ENCODE peak calls at places on chromosomes 2 and 18, in nine cellular contexts. One of them, this sample, is unnamed.

GRCh38 chr2:42331569-42332284 is 29.3 kb downstream of the COX7A2L start:
- DNase-seq in esophagus squamous epithelium: no peak
- DNase-seq in cardiac fibroblast: no peak
- DNase-seq in MCF 10A: no peak
- DNase-seq in HL-60: no peak
- DNase-seq in H9: no peak
- DNase-seq in foreskin fibroblast: no peak
- DNase-seq in endothelial cell: no peak
- DNase-seq in tibial artery: no peak
- DNase-seq in this sample: no peak

GRCh38 chr18:55121397-55122170 is 162.3 kb upstream of the CCDC68 start:
- DNase-seq in cardiac fibroblast: no peak
- DNase-seq in H9: no peak
- DNase-seq in endothelial cell: no peak
- DNase-seq in MCF 10A: no peak
- DNase-seq in esophagus squamous epithelium: no peak
- DNase-seq in HL-60: no peak
- DNase-seq in tibial artery: no peak
- DNase-seq in foreskin fibroblast: no peak
- DNase-seq in this sample: no peak

GRCh38 chr2:238462782-238463396 is 36.2 kb downstream of the ASB1 start:
- DNase-seq in HL-60: peak; percentile 48
- DNase-seq in MCF 10A: peak; percentile 74
- DNase-seq in endothelial cell: no peak
- DNase-seq in tibial artery: no peak
- DNase-seq in esophagus squamous epithelium: no peak
- DNase-seq in H9: no peak
- DNase-seq in foreskin fibroblast: peak; percentile 32
- DNase-seq in cardiac fibroblast: peak; percentile 75
- DNase-seq in this sample: peak; percentile 31

GRCh38 chr2:226360658-226361057 is 439.0 kb downstream of the IRS1 start:
- DNase-seq in tibial artery: no peak
- DNase-seq in MCF 10A: no peak
- DNase-seq in endothelial cell: no peak
- DNase-seq in foreskin fibroblast: no peak
- DNase-seq in H9: no peak
- DNase-seq in HL-60: no peak
- DNase-seq in esophagus squamous epithelium: no peak
- DNase-seq in cardiac fibroblast: no peak
- DNase-seq in this sample: no peak

GRCh38 chr2:10947005-10947440 is 35.3 kb downstream of the KCNF1 start:
- DNase-seq in MCF 10A: peak; percentile 63
- DNase-seq in tibial artery: no peak
- DNase-seq in esophagus squamous epithelium: no peak
- DNase-seq in foreskin fibroblast: peak; percentile 40
- DNase-seq in cardiac fibroblast: no peak
- DNase-seq in endothelial cell: no peak
- DNase-seq in H9: no peak
- DNase-seq in HL-60: no peak
- DNase-seq in this sample: peak; percentile 59

GRCh38 chr2:183037281-183037659 is 987 bp downstream of the NCKAP1 start:
- DNase-seq in MCF 10A: peak; percentile 57
- DNase-seq in cardiac fibroblast: peak; percentile 41
- DNase-seq in endothelial cell: no peak
- DNase-seq in tibial artery: no peak
- DNase-seq in H9: no peak
- DNase-seq in esophagus squamous epithelium: no peak
- DNase-seq in HL-60: no peak
- DNase-seq in foreskin fibroblast: no peak
- DNase-seq in this sample: no peak

GRCh38 chr2:133732982-133733670 is 164.9 kb upstream of the NCKAP5 start:
- DNase-seq in endothelial cell: no peak
- DNase-seq in MCF 10A: no peak
- DNase-seq in tibial artery: no peak
- DNase-seq in cardiac fibroblast: no peak
- DNase-seq in H9: no peak
- DNase-seq in foreskin fibroblast: no peak
- DNase-seq in esophagus squamous epithelium: no peak
- DNase-seq in HL-60: no peak
- DNase-seq in this sample: no peak

GRCh38 chr18:48942554-48943261 is 8.1 kb downstream of the SMAD7 start:
- DNase-seq in tibial artery: no peak
- DNase-seq in foreskin fibroblast: peak; percentile 94
- DNase-seq in HL-60: no peak
- DNase-seq in endothelial cell: no peak
- DNase-seq in esophagus squamous epithelium: no peak
- DNase-seq in cardiac fibroblast: peak; percentile 74
- DNase-seq in MCF 10A: peak; percentile 81
- DNase-seq in H9: no peak
- DNase-seq in this sample: peak; percentile 90

GRCh38 chr18:44855681-44856080 is 175.0 kb downstream of the SETBP1 start:
- DNase-seq in MCF 10A: no peak
- DNase-seq in endothelial cell: no peak
- DNase-seq in H9: no peak
- DNase-seq in HL-60: no peak
- DNase-seq in foreskin fibroblast: peak; percentile 10
- DNase-seq in cardiac fibroblast: no peak
- DNase-seq in esophagus squamous epithelium: no peak
- DNase-seq in tibial artery: no peak
- DNase-seq in this sample: no peak

GRCh38 chr2:241822264-241822623 is 13.3 kb downstream of the NEU4 start:
- DNase-seq in cardiac fibroblast: no peak
- DNase-seq in MCF 10A: no peak
- DNase-seq in foreskin fibroblast: no peak
- DNase-seq in HL-60: no peak
- DNase-seq in endothelial cell: no peak
- DNase-seq in tibial artery: no peak
- DNase-seq in H9: no peak
- DNase-seq in esophagus squamous epithelium: no peak
- DNase-seq in this sample: no peak

GRCh38 chr2:129275706-129276105 is 703.8 kb upstream of the RAB6C start:
- DNase-seq in MCF 10A: peak; percentile 5
- DNase-seq in endothelial cell: no peak
- DNase-seq in esophagus squamous epithelium: no peak
- DNase-seq in cardiac fibroblast: no peak
- DNase-seq in foreskin fibroblast: no peak
- DNase-seq in tibial artery: no peak
- DNase-seq in HL-60: no peak
- DNase-seq in H9: no peak
- DNase-seq in this sample: no peak

GRCh38 chr18:13500891-13501887 is 225.2 kb downstream of the FAM210A start:
- DNase-seq in MCF 10A: peak; percentile 41
- DNase-seq in esophagus squamous epithelium: no peak
- DNase-seq in H9: peak; percentile 64
- DNase-seq in endothelial cell: no peak
- DNase-seq in foreskin fibroblast: peak; percentile 17
- DNase-seq in HL-60: no peak
- DNase-seq in cardiac fibroblast: peak; percentile 59
- DNase-seq in tibial artery: peak; percentile 81
- DNase-seq in this sample: peak; percentile 4

GRCh38 chr2:138499684-138500083 is 1.9 kb upstream of the SPOPL start:
- DNase-seq in MCF 10A: no peak
- DNase-seq in esophagus squamous epithelium: no peak
- DNase-seq in endothelial cell: no peak
- DNase-seq in tibial artery: no peak
- DNase-seq in HL-60: no peak
- DNase-seq in foreskin fibroblast: no peak
- DNase-seq in cardiac fibroblast: no peak
- DNase-seq in H9: no peak
- DNase-seq in this sample: no peak

GRCh38 chr2:138502253-138503086 is 900 bp downstream of the SPOPL start:
- DNase-seq in H9: no peak
- DNase-seq in esophagus squamous epithelium: no peak
- DNase-seq in endothelial cell: no peak
- DNase-seq in foreskin fibroblast: no peak
- DNase-seq in cardiac fibroblast: peak; percentile 16
- DNase-seq in tibial artery: no peak
- DNase-seq in MCF 10A: peak; percentile 38
- DNase-seq in HL-60: peak; percentile 19
- DNase-seq in this sample: no peak

GRCh38 chr2:138503087-138503442 is 1.5 kb downstream of the SPOPL start:
- DNase-seq in HL-60: peak; percentile 73
- DNase-seq in tibial artery: no peak
- DNase-seq in endothelial cell: no peak
- DNase-seq in cardiac fibroblast: no peak
- DNase-seq in esophagus squamous epithelium: no peak
- DNase-seq in H9: no peak
- DNase-seq in MCF 10A: peak; percentile 16
- DNase-seq in foreskin fibroblast: no peak
- DNase-seq in this sample: no peak

GRCh38 chr2:138501427-138502252 is at the start of gene SPOPL:
- DNase-seq in H9: peak; percentile 91
- DNase-seq in HL-60: peak; percentile 85
- DNase-seq in esophagus squamous epithelium: peak; percentile 26
- DNase-seq in endothelial cell: peak; percentile 94
- DNase-seq in cardiac fibroblast: peak; percentile 92
- DNase-seq in tibial artery: peak; percentile 97
- DNase-seq in MCF 10A: peak; percentile 85
- DNase-seq in foreskin fibroblast: peak; percentile 87
- DNase-seq in this sample: peak; percentile 95

GRCh38 chr2:138500592-138501426 is 761 bp upstream of the SPOPL start:
- DNase-seq in HL-60: no peak
- DNase-seq in H9: no peak
- DNase-seq in tibial artery: no peak
- DNase-seq in MCF 10A: no peak
- DNase-seq in esophagus squamous epithelium: no peak
- DNase-seq in endothelial cell: peak; percentile 24
- DNase-seq in cardiac fibroblast: no peak
- DNase-seq in foreskin fibroblast: no peak
- DNase-seq in this sample: peak; percentile 26
- TF ChIP-seq CTCF in HL-60: no peak
- TF ChIP-seq CTCF in H9: no peak
- TF ChIP-seq CTCF in tibial artery: no peak
- TF ChIP-seq CTCF in MCF 10A: no peak
- TF ChIP-seq CTCF in esophagus squamous epithelium: no peak
- TF ChIP-seq CTCF in endothelial cell: no peak
- TF ChIP-seq CTCF in cardiac fibroblast: no peak
- TF ChIP-seq CTCF in foreskin fibroblast: no peak
- TF ChIP-seq CTCF in this sample: no peak

GRCh38 chr2:149388120-149388816 is 57.9 kb downstream of the LYPD6 start:
- DNase-seq in H9: peak; percentile 35
- DNase-seq in tibial artery: no peak
- DNase-seq in HL-60: no peak
- DNase-seq in esophagus squamous epithelium: no peak
- DNase-seq in foreskin fibroblast: peak; percentile 31
- DNase-seq in MCF 10A: peak; percentile 5
- DNase-seq in endothelial cell: no peak
- DNase-seq in cardiac fibroblast: no peak
- DNase-seq in this sample: no peak
- TF ChIP-seq CTCF in H9: peak; percentile 56
- TF ChIP-seq CTCF in tibial artery: no peak
- TF ChIP-seq CTCF in HL-60: no peak
- TF ChIP-seq CTCF in esophagus squamous epithelium: no peak
- TF ChIP-seq CTCF in foreskin fibroblast: peak; percentile 30
- TF ChIP-seq CTCF in MCF 10A: no peak
- TF ChIP-seq CTCF in endothelial cell: no peak
- TF ChIP-seq CTCF in cardiac fibroblast: no peak
- TF ChIP-seq CTCF in this sample: no peak

GRCh38 chr2:143160732-143161707 is 31.8 kb downstream of the ARHGAP15 start:
- DNase-seq in esophagus squamous epithelium: no peak
- DNase-seq in foreskin fibroblast: no peak
- DNase-seq in tibial artery: no peak
- DNase-seq in H9: no peak
- DNase-seq in MCF 10A: no peak
- DNase-seq in HL-60: no peak
- DNase-seq in endothelial cell: no peak
- DNase-seq in cardiac fibroblast: no peak
- DNase-seq in this sample: no peak

GRCh38 chr2:143162997-143163396 is 33.8 kb downstream of the ARHGAP15 start:
- DNase-seq in HL-60: no peak
- DNase-seq in cardiac fibroblast: no peak
- DNase-seq in MCF 10A: peak; percentile 11
- DNase-seq in foreskin fibroblast: no peak
- DNase-seq in endothelial cell: no peak
- DNase-seq in H9: no peak
- DNase-seq in tibial artery: no peak
- DNase-seq in esophagus squamous epithelium: no peak
- DNase-seq in this sample: no peak

GRCh38 chr2:143165291-143165690 is 36.1 kb downstream of the ARHGAP15 start:
- DNase-seq in HL-60: no peak
- DNase-seq in tibial artery: no peak
- DNase-seq in MCF 10A: no peak
- DNase-seq in H9: no peak
- DNase-seq in foreskin fibroblast: no peak
- DNase-seq in endothelial cell: no peak
- DNase-seq in cardiac fibroblast: no peak
- DNase-seq in esophagus squamous epithelium: no peak
- DNase-seq in this sample: no peak

GRCh38 chr2:143163499-143163898 is 34.3 kb downstream of the ARHGAP15 start:
- DNase-seq in foreskin fibroblast: no peak
- DNase-seq in H9: no peak
- DNase-seq in esophagus squamous epithelium: no peak
- DNase-seq in tibial artery: no peak
- DNase-seq in MCF 10A: no peak
- DNase-seq in HL-60: no peak
- DNase-seq in endothelial cell: no peak
- DNase-seq in cardiac fibroblast: no peak
- DNase-seq in this sample: no peak

DNA sequence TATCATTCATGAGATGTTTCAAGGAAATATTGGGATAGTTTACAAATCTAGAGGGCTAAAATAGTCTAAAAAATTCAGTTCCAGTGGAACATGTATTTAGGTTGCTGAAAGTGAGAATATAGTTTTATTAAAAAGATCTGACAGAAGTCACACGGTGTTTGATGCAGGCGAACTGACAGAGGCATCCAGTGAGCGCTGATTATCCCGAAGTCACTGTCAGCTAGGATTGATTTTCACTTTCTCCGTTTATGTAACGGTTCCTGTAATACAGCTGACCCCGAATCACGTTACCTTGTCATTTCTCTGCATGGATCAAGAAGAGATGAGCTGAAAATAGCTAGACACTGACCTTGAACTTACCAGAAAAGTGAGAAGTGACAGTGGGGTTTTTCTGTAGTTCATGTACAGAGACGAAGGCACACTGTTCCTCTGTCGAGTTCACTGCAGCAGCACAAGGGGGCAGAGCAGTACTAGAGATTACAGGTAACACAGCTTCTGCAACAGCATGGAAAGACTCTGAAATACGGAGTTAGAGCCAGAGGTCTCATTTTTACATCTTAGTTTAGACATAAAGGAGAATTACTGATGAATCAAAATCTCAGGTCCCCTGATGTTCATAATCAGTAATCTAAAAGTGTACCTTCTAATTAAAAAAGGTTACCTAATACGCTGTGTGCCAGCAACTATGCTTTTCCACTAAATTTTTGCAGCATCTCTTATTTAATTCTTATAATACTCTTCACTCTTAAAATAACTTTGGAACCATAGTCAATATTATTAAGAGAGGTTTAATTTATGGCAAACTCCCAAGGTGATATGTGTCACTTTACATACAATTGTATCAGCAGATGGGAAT is 33.0 kb downstream of the ARHGAP15 start:
- DNase-seq in foreskin fibroblast: peak; percentile 18
- DNase-seq in endothelial cell: peak; percentile 44
- DNase-seq in H9: peak; percentile 55
- DNase-seq in MCF 10A: peak; percentile 56
- DNase-seq in tibial artery: no peak
- DNase-seq in esophagus squamous epithelium: no peak
- DNase-seq in cardiac fibroblast: peak; percentile 58
- DNase-seq in HL-60: peak; percentile 49
- DNase-seq in this sample: peak; percentile 44
- TF ChIP-seq CTCF in foreskin fibroblast: peak; percentile 55
- TF ChIP-seq CTCF in endothelial cell: no peak
- TF ChIP-seq CTCF in H9: peak; percentile 81
- TF ChIP-seq CTCF in MCF 10A: peak; percentile 80
- TF ChIP-seq CTCF in tibial artery: peak; percentile 69
- TF ChIP-seq CTCF in esophagus squamous epithelium: peak; percentile 42
- TF ChIP-seq CTCF in cardiac fibroblast: peak; percentile 56
- TF ChIP-seq CTCF in HL-60: no peak
- TF ChIP-seq CTCF in this sample: peak; percentile 58

GRCh38 chr2:164913640-164914346 is 41.5 kb downstream of the SLC38A11 start:
- DNase-seq in HL-60: no peak
- DNase-seq in esophagus squamous epithelium: no peak
- DNase-seq in foreskin fibroblast: no peak
- DNase-seq in tibial artery: no peak
- DNase-seq in cardiac fibroblast: peak; percentile 41
- DNase-seq in H9: no peak
- DNase-seq in MCF 10A: peak; percentile 31
- DNase-seq in endothelial cell: no peak
- DNase-seq in this sample: peak; percentile 38
- TF ChIP-seq CTCF in HL-60: no peak
- TF ChIP-seq CTCF in esophagus squamous epithelium: peak; percentile 44
- TF ChIP-seq CTCF in foreskin fibroblast: peak; percentile 23
- TF ChIP-seq CTCF in tibial artery: peak; percentile 52
- TF ChIP-seq CTCF in cardiac fibroblast: peak; percentile 27
- TF ChIP-seq CTCF in H9: peak; percentile 34
- TF ChIP-seq CTCF in MCF 10A: peak; percentile 49
- TF ChIP-seq CTCF in endothelial cell: no peak
- TF ChIP-seq CTCF in this sample: peak; percentile 56

This sample was measured in Calu3.